ENCODE peak calls at places on chromosomes 2 and 18, in six cellular contexts. P, C, E, Z, R and D are unnamed samples.

GRCh38 chr2:17661460-17661859 is 92.2 kb downstream of the SMC6 start:
- DNase-seq in P (no peak), C (no peak), E (no peak), Z (no peak), R (no peak), D (no peak)

GRCh38 chr2:68272246-68272987 is 20.1 kb upstream of the PPP3R1 start:
- DNase-seq in P (no peak), C (no peak), E (no peak), Z (no peak), R (no peak), D (no peak)

GRCh38 chr2:190717764-190718651 is 69.1 kb downstream of the NAB1 start:
- DNase-seq in P (no peak), C (peak), E (no peak), Z (no peak), R (no peak), D (no peak)

GRCh38 chr2:127176371-127177311 is 43.5 kb downstream of the CYP27C1 start:
- DNase-seq in P (peak), C (no peak), E (peak), Z (no peak), R (no peak), D (no peak)

GRCh38 chr2:64988420-64989125 is 626 bp upstream of the SLC1A4 start:
- DNase-seq in P (peak), C (peak), E (peak), Z (peak), R (peak), D (peak)

GRCh38 chr2:241218131-241219029 is 29.9 kb downstream of the ANO7 start:
- DNase-seq in P (peak), C (peak), E (peak), Z (peak), R (peak), D (peak)

GRCh38 chr2:96927420-96928171 is 57.7 kb upstream of the SEMA4C start:
- DNase-seq in P (peak), C (peak), E (no peak), Z (no peak), R (no peak), D (no peak)

GRCh38 chr2:239275871-239276812 is 124.7 kb downstream of the HDAC4 start:
- DNase-seq in P (peak), C (peak), E (peak), Z (peak), R (no peak), D (no peak)

GRCh38 chr2:24147364-24147763 is 24.1 kb downstream of the FAM228B start:
- DNase-seq in P (no peak), C (peak), E (no peak), Z (no peak), R (no peak), D (no peak)

GRCh38 chr2:43220229-43220981 is 6.0 kb downstream of the ZFP36L2 start:
- DNase-seq in P (no peak), C (peak), E (peak), Z (no peak), R (no peak), D (no peak)

GRCh38 chr2:222964632-222965031 is 87.4 kb upstream of the KCNE4 start:
- DNase-seq in P (no peak), C (no peak), E (no peak), Z (no peak), R (no peak), D (no peak)

GRCh38 chr2:222960126-222960525 is 91.9 kb upstream of the KCNE4 start:
- DNase-seq in P (no peak), C (peak), E (peak), Z (no peak), R (peak), D (peak)

DNA sequence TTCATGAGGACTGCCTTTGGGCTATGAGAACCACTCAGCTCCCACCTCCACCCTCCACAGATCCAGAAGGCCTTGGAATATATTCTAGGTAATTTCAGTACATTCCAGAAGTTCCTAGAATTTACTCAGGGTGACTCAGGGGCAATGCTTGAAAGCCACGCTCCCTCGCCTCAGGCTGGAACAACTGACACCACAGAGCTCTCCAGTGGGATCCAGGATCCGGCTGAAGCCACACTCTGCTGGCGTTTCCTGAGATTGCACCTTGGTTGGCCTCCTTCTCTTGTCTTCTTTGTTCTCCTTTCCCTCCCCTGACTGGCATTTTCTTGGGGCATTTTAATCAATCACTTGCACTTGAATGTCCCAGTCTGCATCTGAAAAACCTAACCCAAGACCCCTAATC is 92.6 kb upstream of the KCNE4 start:
- DNase-seq in P (no peak), C (peak), E (peak), Z (no peak), R (no peak), D (no peak)
- TF ChIP-seq CTCF in P (no peak), C (peak), E (peak), Z (no peak), R (no peak), D (no peak)

DNA sequence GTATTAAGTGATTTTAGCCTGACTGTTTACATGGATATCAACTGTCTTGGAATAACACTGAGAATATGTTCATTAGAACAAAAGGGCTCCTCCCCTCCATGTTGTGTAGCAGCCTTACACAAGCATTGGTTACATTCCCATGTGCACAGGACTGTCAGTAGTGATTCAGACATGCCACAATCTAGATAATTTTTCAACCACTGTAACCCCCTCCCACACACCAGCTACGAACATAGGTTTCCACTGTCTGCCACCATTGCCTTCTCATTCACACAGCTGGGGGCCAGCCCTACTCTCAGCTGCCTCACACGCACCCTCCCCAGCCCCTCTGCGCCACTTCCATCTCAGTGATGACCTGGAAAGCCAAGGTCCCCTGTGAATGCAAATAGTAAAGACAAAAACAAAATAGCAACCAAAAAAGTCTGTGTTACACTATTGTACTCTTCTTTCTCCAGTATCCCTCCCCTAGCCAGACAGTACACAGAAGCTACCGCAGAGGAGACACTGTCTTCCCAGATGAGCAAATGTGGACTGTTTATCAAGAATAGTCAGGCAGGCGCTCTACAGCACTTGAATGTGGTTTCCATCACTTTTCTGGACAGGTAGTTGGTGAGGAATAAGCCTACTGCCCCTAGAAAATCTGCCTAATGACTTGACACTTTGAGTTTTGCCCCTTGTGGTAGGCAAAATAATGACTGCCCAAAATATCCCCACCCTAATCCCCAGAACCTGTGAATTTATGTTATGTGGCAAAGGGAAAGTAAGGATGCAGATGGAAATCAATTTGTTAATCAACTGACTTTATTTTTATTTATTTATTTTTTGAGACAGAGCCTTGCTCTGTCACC is 27.9 kb upstream of the TYMS start:
- DNase-seq in P (no peak), C (no peak), E (no peak), Z (no peak), R (no peak), D (no peak)
- TF ChIP-seq CTCF in P (no peak), C (no peak), E (peak), Z (peak), R (peak), D (no peak)

GRCh38 chr2:7724336-7724735 is 807.1 kb downstream of the RNF144A start:
- DNase-seq in P (no peak), C (no peak), E (no peak), Z (no peak), R (no peak), D (no peak)

GRCh38 chr2:7725850-7726242 is 808.6 kb downstream of the RNF144A start:
- DNase-seq in P (no peak), C (no peak), E (no peak), Z (no peak), R (no peak), D (no peak)

GRCh38 chr2:7722212-7722910 is 805.1 kb downstream of the RNF144A start:
- DNase-seq in P (no peak), C (no peak), E (no peak), Z (no peak), R (peak), D (no peak)

GRCh38 chr2:7726989-7727388 is 809.8 kb downstream of the RNF144A start:
- DNase-seq in P (no peak), C (no peak), E (no peak), Z (no peak), R (no peak), D (no peak)

GRCh38 chr2:7725132-7725849 is 808.1 kb downstream of the RNF144A start:
- DNase-seq in P (no peak), C (peak), E (peak), Z (no peak), R (peak), D (no peak)
- TF ChIP-seq CTCF in P (no peak), C (no peak), E (peak), Z (peak), R (no peak), D (peak)

GRCh38 chr2:133171396-133172004 is 396.8 kb downstream of the NCKAP5 start:
- DNase-seq in P (no peak), C (peak), E (peak), Z (no peak), R (peak), D (peak)

GRCh38 chr2:133177196-133177595 is 391.1 kb downstream of the NCKAP5 start:
- DNase-seq in P (no peak), C (peak), E (no peak), Z (no peak), R (no peak), D (no peak)

GRCh38 chr2:133167990-133168389 is 400.3 kb downstream of the NCKAP5 start:
- DNase-seq in P (no peak), C (no peak), E (no peak), Z (no peak), R (no peak), D (no peak)

GRCh38 chr2:133169527-133169926 is 398.7 kb downstream of the NCKAP5 start:
- DNase-seq in P (no peak), C (no peak), E (no peak), Z (no peak), R (no peak), D (no peak)

DNA sequence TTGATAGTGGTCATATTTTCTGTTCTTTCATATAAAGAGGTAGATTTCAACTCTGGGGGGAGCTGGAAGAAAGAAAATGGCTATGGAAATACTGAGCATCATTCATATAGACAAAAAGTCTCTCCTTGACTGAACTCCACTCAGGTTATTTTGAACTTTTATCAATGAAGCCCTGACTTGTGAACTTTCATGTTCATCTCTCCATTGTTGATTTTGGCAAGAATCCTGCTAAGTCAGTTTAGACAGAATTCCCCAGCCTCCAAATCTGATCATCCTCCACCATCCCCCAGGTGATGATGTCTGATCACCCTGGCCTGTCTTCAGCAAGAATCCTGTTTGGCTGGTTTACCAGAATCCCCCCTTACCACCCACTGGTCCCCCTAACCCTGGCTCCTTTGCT is 395.0 kb downstream of the NCKAP5 start:
- DNase-seq in P (no peak), C (no peak), E (no peak), Z (no peak), R (no peak), D (no peak)
- TF ChIP-seq CTCF in P (no peak), C (no peak), E (no peak), Z (no peak), R (no peak), D (no peak)

GRCh38 chr2:56288863-56289580 is 105.2 kb downstream of the CCDC85A start:
- DNase-seq in P (no peak), C (peak), E (no peak), Z (no peak), R (no peak), D (no peak)
- TF ChIP-seq CTCF in P (no peak), C (peak), E (no peak), Z (no peak), R (peak), D (no peak)

GRCh38 chr2:101724113-101724450 is 26.6 kb downstream of the MAP4K4 start:
- DNase-seq in P (no peak), C (no peak), E (no peak), Z (no peak), R (no peak), D (no peak)

GRCh38 chr2:101723366-101724112 is 26.0 kb downstream of the MAP4K4 start:
- DNase-seq in P (no peak), C (no peak), E (no peak), Z (no peak), R (no peak), D (no peak)

GRCh38 chr2:101722878-101723277 is 25.4 kb downstream of the MAP4K4 start:
- DNase-seq in P (no peak), C (no peak), E (no peak), Z (no peak), R (no peak), D (no peak)

GRCh38 chr2:101725038-101725437 is 27.5 kb downstream of the MAP4K4 start:
- DNase-seq in P (no peak), C (no peak), E (no peak), Z (no peak), R (no peak), D (no peak)

DNA sequence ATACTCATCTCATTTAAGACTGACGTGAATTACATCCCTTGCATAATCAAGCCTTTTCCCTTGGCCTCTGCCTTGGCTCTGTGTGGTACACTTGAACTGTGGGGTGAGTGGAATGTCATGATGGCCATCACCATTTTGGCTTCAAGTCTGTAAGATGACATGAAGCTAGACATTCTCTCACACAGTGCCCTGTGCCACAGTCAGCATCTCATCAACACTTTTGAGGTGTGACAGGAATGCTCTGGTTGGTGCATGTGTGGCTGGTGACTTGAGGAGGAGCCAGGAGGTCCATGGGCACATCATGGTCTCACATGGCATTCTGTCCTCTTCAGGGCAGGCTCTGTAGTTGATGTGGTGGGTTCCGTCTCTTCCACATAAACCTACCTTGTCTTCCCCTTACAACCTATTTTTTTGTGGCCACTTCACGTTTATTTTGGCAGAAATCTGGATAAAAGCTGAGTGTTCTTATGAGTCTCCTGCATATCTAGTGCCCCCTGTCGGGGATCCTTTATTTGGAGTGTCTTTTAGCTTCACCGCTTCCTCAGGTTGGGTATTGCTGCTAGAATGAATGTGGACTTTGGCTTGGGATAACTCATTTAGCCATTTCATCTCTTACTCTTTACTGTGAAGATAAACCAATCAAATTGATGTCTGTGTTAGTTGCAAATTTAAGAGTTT is 28.1 kb downstream of the MAP4K4 start:
- DNase-seq in P (no peak), C (peak), E (peak), Z (no peak), R (peak), D (no peak)
- TF ChIP-seq CTCF in P (no peak), C (peak), E (peak), Z (no peak), R (peak), D (no peak)

DNA sequence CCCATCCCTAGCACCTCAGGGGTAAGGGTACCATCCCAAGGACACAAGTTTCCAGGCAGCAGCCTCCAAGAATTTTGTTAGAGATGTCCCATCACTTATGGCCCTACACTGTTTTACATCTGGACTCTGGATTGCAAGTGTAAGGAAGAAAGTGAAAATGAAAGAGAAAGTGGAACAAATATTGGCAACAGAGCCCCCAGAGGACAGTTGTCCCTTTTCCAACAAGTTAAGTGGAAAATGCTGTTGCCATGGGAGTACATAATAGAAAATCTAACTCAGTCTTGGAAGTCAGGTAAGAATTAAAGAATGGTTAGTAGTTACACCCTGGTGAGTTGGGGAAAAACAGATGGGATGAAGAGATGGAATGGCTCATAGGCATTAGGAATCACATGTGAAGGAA is 50.6 kb downstream of the TTC21B start:
- DNase-seq in P (no peak), C (peak), E (peak), Z (no peak), R (peak), D (no peak)
- TF ChIP-seq CTCF in P (no peak), C (no peak), E (peak), Z (no peak), R (no peak), D (peak)

DNA sequence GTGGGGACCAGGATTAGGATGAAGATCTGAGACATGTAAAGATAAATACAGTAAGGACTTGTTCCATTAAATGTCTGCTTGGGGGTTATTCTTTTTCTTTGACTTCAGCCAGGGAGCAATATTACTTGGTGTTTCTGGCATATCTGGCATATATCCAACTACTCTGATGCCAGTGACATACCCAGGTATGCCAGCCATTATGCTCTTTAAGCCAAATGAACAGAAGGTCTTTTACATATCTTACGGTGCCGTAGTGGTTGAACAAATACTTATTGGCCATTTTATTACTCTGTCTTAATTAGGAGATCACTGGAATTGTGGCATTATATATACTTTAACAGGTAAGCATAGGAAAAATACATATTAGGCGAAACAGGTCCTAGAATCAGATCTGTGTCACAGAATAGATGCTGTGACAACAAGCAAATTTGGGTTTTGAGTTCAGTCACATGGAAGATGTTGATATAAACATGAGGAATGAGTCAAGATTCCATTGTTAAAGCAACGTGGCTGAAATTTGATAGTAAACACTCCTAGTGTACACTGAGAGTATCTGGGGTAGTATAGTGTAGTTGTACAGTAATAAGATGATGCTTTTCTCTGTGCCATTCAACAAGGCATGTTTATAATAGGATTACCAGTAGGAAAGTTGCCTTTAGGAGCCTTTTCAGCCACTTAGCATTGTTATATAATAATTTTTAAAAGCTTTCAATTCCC is 62.6 kb downstream of the KCTD18 start:
- DNase-seq in P (no peak), C (peak), E (no peak), Z (no peak), R (no peak), D (no peak)
- TF ChIP-seq CTCF in P (no peak), C (no peak), E (no peak), Z (no peak), R (no peak), D (no peak)

DNA sequence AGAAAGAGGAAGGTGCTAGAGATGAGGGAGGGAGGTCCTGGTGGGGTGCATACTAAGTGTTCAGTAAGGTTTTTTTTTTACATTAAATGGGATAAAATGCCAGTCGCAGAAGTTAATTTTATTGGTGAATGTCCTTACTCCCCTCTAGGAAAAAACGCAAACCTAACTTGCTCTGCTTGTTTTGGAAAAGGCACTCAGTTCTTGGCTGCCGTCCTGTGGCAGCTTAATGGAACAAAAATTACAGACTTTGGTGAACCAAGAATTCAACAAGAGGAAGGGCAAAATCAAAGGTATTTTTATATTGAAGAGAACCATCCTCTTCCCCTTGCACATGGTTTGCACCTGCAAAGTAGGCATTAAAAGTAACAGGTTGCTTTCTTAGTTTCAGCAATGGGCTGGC is 12.7 kb upstream of the IL18R1 start:
- DNase-seq in P (no peak), C (peak), E (peak), Z (no peak), R (no peak), D (no peak)
- TF ChIP-seq CTCF in P (no peak), C (peak), E (peak), Z (no peak), R (no peak), D (no peak)